ENCODE peak calls at places on chromosomes 5 and 9, in five cellular contexts. P is cardiac muscle cell, W is GM13976, X is lung, N is progenitor cell of endocrine pancreas. U is an unnamed sample.
A peak's percentile ranks its signal among the peaks of the same experiment; 100 is the strongest.

GRCh38 chr5:97124335-97124734 is 18.1 kb downstream of the LIX1 start:
- DNase-seq in N (no peak), X (no peak), W (no peak), P (no peak), U (no peak)

GRCh38 chr5:485943-486491 is 38.2 kb downstream of the SLC9A3 start:
- DNase-seq in N (no peak), P (no peak), X (no peak), W (no peak), U (no peak)

GRCh38 chr9:27407966-27408365 is 111.0 kb upstream of the EQTN start:
- DNase-seq in N (no peak), X (no peak), W (no peak), P (peak; percentile 52), U (no peak)

GRCh38 chr9:76414656-76415055 is 20.4 kb upstream of the RFK start:
- DNase-seq in X (no peak), W (no peak), N (no peak), P (peak; percentile 75), U (no peak)

GRCh38 chr5:137199966-137200365 is 299.2 kb downstream of the SPOCK1 start:
- DNase-seq in N (no peak), W (no peak), X (no peak), P (peak; percentile 17), U (no peak)

GRCh38 chr9:14433293-14433818 is 119.4 kb upstream of the NFIB start:
- DNase-seq in N (no peak), P (peak; percentile 86), W (no peak), X (no peak), U (no peak)

GRCh38 chr5:38757451-38758245 is 88.2 kb upstream of the OSMR start:
- DNase-seq in W (no peak), P (peak; percentile 59), N (no peak), X (no peak), U (no peak)

GRCh38 chr9:78777747-78778146 is 480.8 kb downstream of the PSAT1 start:
- DNase-seq in X (no peak), P (no peak), W (no peak), N (no peak), U (no peak)

GRCh38 chr5:130109152-130109551 is 204.9 kb downstream of the CHSY3 start:
- DNase-seq in W (peak; percentile 10), N (no peak), X (no peak), P (peak; percentile 69), U (no peak)

GRCh38 chr5:137629646-137630045 is 106.2 kb downstream of the KLHL3 start:
- DNase-seq in W (peak; percentile 82), N (no peak), X (peak; percentile 30), P (peak; percentile 77), U (no peak)

GRCh38 chr5:16995372-16995771 is 59.3 kb upstream of the MYO10 start:
- DNase-seq in N (no peak), P (peak; percentile 20), X (no peak), W (no peak), U (no peak)

GRCh38 chr9:2126331-2126789 is 111.2 kb downstream of the SMARCA2 start:
- DNase-seq in P (peak; percentile 77), N (no peak), W (no peak), X (no peak), U (no peak)

GRCh38 chr9:111805841-111806241 is 11.1 kb upstream of the SHOC1 start:
- DNase-seq in P (peak; percentile 81), N (no peak), X (no peak), W (no peak), U (no peak)

GRCh38 chr9:74742792-74743389 is 144.8 kb downstream of the TRPM6 start:
- DNase-seq in P (peak; percentile 49), W (no peak), N (no peak), X (no peak), U (peak; percentile 36)

GRCh38 chr9:86546712-86547111 is 192.5 kb upstream of the TUT7 start:
- DNase-seq in N (no peak), X (no peak), W (no peak), P (no peak), U (no peak)

GRCh38 chr5:124034963-124035362 is 523.0 kb downstream of the CSNK1G3 start:
- DNase-seq in X (no peak), P (no peak), W (peak; percentile 45), N (no peak), U (no peak)

GRCh38 chr5:141513021-141513626 is 24.2 kb downstream of the PCDHGC5 start:
- DNase-seq in P (peak; percentile 54), W (no peak), N (no peak), X (no peak), U (peak; percentile 62)

GRCh38 chr5:113435571-113435970 is 782 bp upstream of the TSSK1B start:
- DNase-seq in P (no peak), N (no peak), X (no peak), W (no peak), U (no peak)
- TF ChIP-seq CTCF in P (no peak), N (no peak), X (no peak), W (no peak), U (no peak)

GRCh38 chr9:121563881-121564460 is 64.3 kb upstream of the GGTA1 start:
- DNase-seq in X (no peak), W (no peak), P (no peak), N (no peak), U (no peak)
- TF ChIP-seq CTCF in X (no peak), W (no peak), P (no peak), N (no peak), U (no peak)

DNA sequence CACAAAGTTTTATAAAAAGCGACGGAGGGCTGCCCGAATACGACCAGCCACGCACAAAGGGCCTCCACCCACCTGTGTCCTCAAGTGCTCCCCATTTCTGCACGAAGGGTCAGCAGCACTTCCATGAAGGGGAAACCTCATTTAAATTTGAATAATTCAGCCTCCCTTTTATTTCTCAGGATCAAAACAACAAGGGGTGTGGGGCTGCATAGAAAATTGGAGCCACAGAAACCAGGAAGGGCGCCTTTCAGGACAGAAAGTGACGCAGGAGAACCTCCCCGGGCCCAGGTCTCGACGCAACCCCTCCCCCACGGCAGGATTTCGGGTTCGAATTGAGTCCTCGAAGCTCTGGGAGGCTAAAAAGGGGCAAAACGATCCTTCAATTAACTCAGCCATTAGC is 2.1 kb downstream of the NRARP start:
- DNase-seq in N (peak; percentile 11), X (no peak), P (no peak), W (no peak), U (no peak)
- TF ChIP-seq CTCF in N (no peak), X (no peak), P (no peak), W (no peak), U (no peak)

DNA sequence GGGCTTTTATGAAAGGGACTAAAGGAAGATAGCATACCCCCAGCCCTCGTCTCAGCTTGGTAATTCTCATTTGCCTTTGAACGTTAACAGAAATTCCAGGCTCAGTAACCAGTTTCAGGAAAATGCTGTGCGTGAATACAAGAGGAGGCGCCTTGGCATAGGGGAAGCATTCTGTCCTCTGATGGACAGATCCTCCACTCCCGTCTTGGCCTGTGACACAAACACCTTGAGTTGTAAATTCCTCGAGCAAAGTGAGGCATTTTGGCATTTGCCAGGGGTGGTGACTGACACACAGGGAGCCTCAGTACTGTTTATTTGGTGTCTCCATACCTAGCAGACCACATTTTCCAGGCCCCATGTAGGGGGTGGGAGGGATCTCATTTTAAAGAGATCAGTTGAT is 44.8 kb downstream of the APTX start:
- DNase-seq in W (no peak), P (no peak), N (no peak), X (no peak), U (no peak)
- TF ChIP-seq CTCF in W (no peak), P (no peak), N (no peak), X (no peak), U (no peak)

GRCh38 chr9:91376239-91376638 is 14.5 kb upstream of the AUH start:
- DNase-seq in N (no peak), P (peak; percentile 78), X (no peak), W (no peak), U (no peak)
- TF ChIP-seq CTCF in N (no peak), P (no peak), X (no peak), W (no peak), U (no peak)